ENCODE peak calls at places on chromosomes 16 and 17, in six cellular contexts. T is esophagus squamous epithelium; U is GM23248; P is A549; S is CD8-positive, alpha-beta T cell; W is Peyer's patch. X is an unnamed sample.

GRCh38 chr17:77706938-77707337 is 251.6 kb upstream of the TNRC6C start:
- DNase-seq in T (no peak), U (no peak), P (no peak), S (no peak), W (no peak), X (no peak)

GRCh38 chr17:64223931-64224657 is 39.0 kb downstream of the TEX2 start:
- DNase-seq in T (no peak), U (no peak), P (no peak), S (no peak), W (no peak), X (no peak)

GRCh38 chr17:19263621-19264010 is 26.4 kb downstream of the EPN2 start:
- DNase-seq in T (no peak), U (peak), P (no peak), S (no peak), W (no peak), X (peak)

GRCh38 chr16:23570992-23571632 is 13.6 kb downstream of the UBFD1 start:
- DNase-seq in T (no peak), U (no peak), P (no peak), S (no peak), W (peak), X (no peak)

GRCh38 chr16:1979271-1980025 is 1.8 kb downstream of the NOXO1 start:
- DNase-seq in T (no peak), U (no peak), P (no peak), S (no peak), W (no peak), X (no peak)

GRCh38 chr17:7213895-7214299 is 5.7 kb downstream of the DLG4 start:
- DNase-seq in T (no peak), U (peak), P (peak), S (no peak), W (no peak), X (peak)

GRCh38 chr17:16304832-16305231 is 48.4 kb downstream of the CENPV start:
- DNase-seq in T (no peak), U (peak), P (peak), S (no peak), W (no peak), X (peak)

GRCh38 chr17:38590988-38591758 is 14.6 kb downstream of the SRCIN1 start:
- DNase-seq in T (no peak), U (peak), P (no peak), S (no peak), W (no peak), X (peak)

GRCh38 chr17:78359936-78360370 is at the start of gene SOCS3:
- DNase-seq in T (peak), U (peak), P (peak), S (peak), W (peak), X (peak)

GRCh38 chr17:41734139-41734948 is at the start of gene HAP1:
- DNase-seq in T (no peak), U (peak), P (peak), S (no peak), W (no peak), X (peak)

GRCh38 chr16:4486126-4486893 is 10.1 kb downstream of the HMOX2 start:
- DNase-seq in T (no peak), U (no peak), P (no peak), S (no peak), W (no peak), X (no peak)

GRCh38 chr16:86635181-86635580 is 56.8 kb downstream of the FOXL1 start:
- DNase-seq in T (no peak), U (peak), P (no peak), S (no peak), W (no peak), X (peak)

GRCh38 chr16:56789360-56789759 is 59.4 kb downstream of the NUP93 start:
- DNase-seq in T (no peak), U (peak), P (peak), S (no peak), W (no peak), X (peak)

GRCh38 chr16:78890496-78890895 is 710.0 kb downstream of the MAF start:
- DNase-seq in T (no peak), U (no peak), P (no peak), S (no peak), W (no peak), X (no peak)

GRCh38 chr16:82509636-82510035 is 117.1 kb upstream of the CDH13 start:
- DNase-seq in T (no peak), U (peak), P (no peak), S (no peak), W (no peak), X (peak)

GRCh38 chr16:155031-155398 is 2.6 kb downstream of the HBZ start:
- DNase-seq in T (no peak), U (no peak), P (no peak), S (no peak), W (no peak), X (no peak)

GRCh38 chr16:68668266-68668665 is 23.2 kb downstream of the CDH3 start:
- DNase-seq in T (no peak), U (peak), P (no peak), S (no peak), W (no peak), X (no peak)

GRCh38 chr17:49521088-49521450 is 26.0 kb downstream of the NGFR start:
- DNase-seq in T (no peak), U (no peak), P (no peak), S (no peak), W (no peak), X (no peak)

GRCh38 chr17:15963670-15964110 is 18.8 kb downstream of the ADORA2B start:
- DNase-seq in T (no peak), U (peak), P (peak), S (no peak), W (no peak), X (peak)

GRCh38 chr16:67881557-67882220 is 3.0 kb upstream of the NRN1L start:
- DNase-seq in T (no peak), U (no peak), P (no peak), S (no peak), W (no peak), X (no peak)

GRCh38 chr17:978110-979093 is 1.2 kb downstream of the NXN start:
- DNase-seq in T (no peak), U (peak), P (no peak), S (no peak), W (no peak), X (peak)

GRCh38 chr17:57097832-57098421 is 12.9 kb downstream of the AKAP1 start:
- DNase-seq in T (no peak), U (peak), P (no peak), S (no peak), W (no peak), X (peak)

GRCh38 chr16:23071202-23072083 is 77.8 kb downstream of the USP31 start:
- DNase-seq in T (no peak), U (peak), P (no peak), S (no peak), W (no peak), X (peak)

GRCh38 chr16:86941731-86942468 is 363.6 kb downstream of the FOXL1 start:
- DNase-seq in T (no peak), U (no peak), P (no peak), S (no peak), W (no peak), X (no peak)

GRCh38 chr17:47286198-47286914 is 32.7 kb downstream of the ITGB3 start:
- DNase-seq in T (no peak), U (peak), P (no peak), S (no peak), W (peak), X (no peak)

GRCh38 chr17:61457226-61457983 is 5.2 kb downstream of the TBX4 start:
- DNase-seq in T (no peak), U (peak), P (no peak), S (peak), W (no peak), X (no peak)

DNA sequence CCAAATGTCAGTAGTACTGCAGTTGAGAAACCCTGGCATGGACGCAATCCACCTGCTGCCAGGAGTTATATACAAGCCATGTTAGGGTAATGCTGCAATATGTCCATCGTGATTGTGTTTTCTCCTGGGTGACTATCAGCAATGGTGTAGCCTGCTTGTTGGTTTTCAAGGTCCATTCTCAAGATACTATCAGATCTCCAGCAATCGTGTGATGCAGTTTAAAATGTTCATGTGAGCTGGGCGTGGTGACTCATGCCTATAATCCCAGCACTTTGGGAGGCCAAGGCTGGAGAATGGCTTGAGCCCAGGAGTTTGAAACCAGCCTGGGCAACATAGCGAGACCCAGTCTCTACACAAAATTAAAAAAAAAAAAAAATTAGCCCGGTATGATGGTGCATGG is 24.0 kb downstream of the ABCC1 start:
- DNase-seq in T (no peak), U (peak), P (no peak), S (no peak), W (no peak), X (no peak)
- H3K27ac ChIP-seq in T (peak), U (peak), P (peak), S (no peak), W (no peak), X (no peak)

GRCh38 chr16:11082108-11082859 is 137.9 kb downstream of the CLEC16A start:
- DNase-seq in T (no peak), U (no peak), P (no peak), S (no peak), W (no peak), X (no peak)

GRCh38 chr16:11087691-11088431 is 143.5 kb downstream of the CLEC16A start:
- DNase-seq in T (no peak), U (no peak), P (no peak), S (no peak), W (peak), X (peak)

GRCh38 chr16:11085025-11085485 is 140.7 kb downstream of the CLEC16A start:
- DNase-seq in T (no peak), U (no peak), P (no peak), S (no peak), W (no peak), X (peak)

GRCh38 chr16:11082860-11083388 is 138.6 kb downstream of the CLEC16A start:
- DNase-seq in T (no peak), U (no peak), P (no peak), S (no peak), W (no peak), X (no peak)

GRCh38 chr16:11084484-11085024 is 140.2 kb downstream of the CLEC16A start:
- DNase-seq in T (no peak), U (peak), P (no peak), S (no peak), W (no peak), X (peak)
- H3K27ac ChIP-seq in T (peak), U (no peak), P (no peak), S (no peak), W (peak), X (peak)

GRCh38 chr17:50689251-50689650 is 18.5 kb downstream of the ANKRD40 start:
- DNase-seq in T (no peak), U (peak), P (peak), S (no peak), W (no peak), X (peak)

GRCh38 chr17:50689956-50690886 is 17.5 kb downstream of the ANKRD40 start:
- DNase-seq in T (no peak), U (no peak), P (peak), S (no peak), W (no peak), X (peak)

GRCh38 chr17:50691550-50692447 is 15.9 kb downstream of the ANKRD40 start:
- DNase-seq in T (no peak), U (peak), P (peak), S (no peak), W (no peak), X (peak)

GRCh38 chr17:50692448-50693040 is 15.2 kb downstream of the ANKRD40 start:
- DNase-seq in T (no peak), U (no peak), P (peak), S (no peak), W (no peak), X (no peak)

GRCh38 chr17:50690887-50691549 is 16.7 kb downstream of the ANKRD40 start:
- DNase-seq in T (no peak), U (no peak), P (peak), S (no peak), W (no peak), X (no peak)
- H3K27ac ChIP-seq in T (peak), U (peak), P (peak), S (no peak), W (peak), X (no peak)

GRCh38 chr16:26344976-26345375 is 653.2 kb downstream of the HS3ST4 start:
- DNase-seq in T (no peak), U (no peak), P (no peak), S (no peak), W (no peak), X (no peak)
- H3K27ac ChIP-seq in T (no peak), U (no peak), P (no peak), S (no peak), W (no peak), X (no peak)

X was measured in fibroblast of lung.